ENCODE peak calls at places on chromosomes 6 and 20, in ten cellular contexts. F is GM20000, G is RWPE1, C is progenitor cell of endocrine pancreas, L is sigmoid colon, U is lower lobe of right lung, H is choroid plexus epithelial cell, P is fibroblast of pulmonary artery, O is PC-9, D is astrocyte of the spinal cord. Q is an unnamed sample.

GRCh38 chr6:71254323-71254722 is 34.3 kb upstream of the OGFRL1 start:
- DNase-seq in F (no peak), G (no peak), C (no peak), L (no peak), U (no peak), H (no peak), P (no peak), O (no peak), D (no peak), Q (no peak)

GRCh38 chr6:47209632-47210031 is 100.1 kb downstream of the TNFRSF21 start:
- DNase-seq in F (no peak), G (no peak), C (no peak), L (no peak), U (no peak), H (peak; percentile 58), P (peak; percentile 71), O (no peak), D (peak; percentile 45), Q (no peak)

GRCh38 chr20:11810316-11811130 is 107.2 kb upstream of the BTBD3 start:
- DNase-seq in F (no peak), G (peak; percentile 48), C (no peak), L (no peak), U (no peak), H (peak; percentile 43), P (peak; percentile 28), O (no peak), D (peak; percentile 63), Q (no peak)

GRCh38 chr6:4004249-4004648 is 74.7 kb downstream of the FAM217A start:
- DNase-seq in F (no peak), G (no peak), C (no peak), L (no peak), U (no peak), H (peak; percentile 8), P (no peak), O (no peak), D (no peak), Q (no peak)

GRCh38 chr6:107679457-107679856 is 144.7 kb downstream of the SCML4 start:
- DNase-seq in F (no peak), G (no peak), C (no peak), L (no peak), U (no peak), H (peak; percentile 86), P (peak; percentile 75), O (no peak), D (no peak), Q (no peak)

GRCh38 chr20:62832212-62832922 is 15.5 kb downstream of the COL9A3 start:
- DNase-seq in F (peak; percentile 74), G (no peak), C (no peak), L (peak; percentile 74), U (peak; percentile 74), H (no peak), P (no peak), O (no peak), D (no peak), Q (no peak)

GRCh38 chr6:20877008-20877937 is 343.0 kb downstream of the CDKAL1 start:
- DNase-seq in F (peak; percentile 77), G (peak; percentile 85), C (no peak), L (peak; percentile 69), U (no peak), H (peak; percentile 96), P (peak; percentile 85), O (peak; percentile 89), D (peak; percentile 93), Q (no peak)

GRCh38 chr6:2971420-2972218 is at the start of gene SERPINB6:
- DNase-seq in F (peak; percentile 54), G (peak; percentile 36), C (peak; percentile 39), L (peak; percentile 95), U (peak; percentile 89), H (peak; percentile 80), P (peak; percentile 78), O (peak; percentile 76), D (peak; percentile 74), Q (peak; percentile 35)

GRCh38 chr20:53734006-53734688 is 140.5 kb upstream of the ZNF217 start:
- DNase-seq in F (no peak), G (no peak), C (no peak), L (no peak), U (no peak), H (no peak), P (no peak), O (no peak), D (no peak), Q (no peak)
- TF ChIP-seq CTCF in F (no peak), G (no peak), C (no peak), L (no peak), U (no peak), H (no peak), P (no peak), O (no peak), D (no peak), Q (no peak)

DNA sequence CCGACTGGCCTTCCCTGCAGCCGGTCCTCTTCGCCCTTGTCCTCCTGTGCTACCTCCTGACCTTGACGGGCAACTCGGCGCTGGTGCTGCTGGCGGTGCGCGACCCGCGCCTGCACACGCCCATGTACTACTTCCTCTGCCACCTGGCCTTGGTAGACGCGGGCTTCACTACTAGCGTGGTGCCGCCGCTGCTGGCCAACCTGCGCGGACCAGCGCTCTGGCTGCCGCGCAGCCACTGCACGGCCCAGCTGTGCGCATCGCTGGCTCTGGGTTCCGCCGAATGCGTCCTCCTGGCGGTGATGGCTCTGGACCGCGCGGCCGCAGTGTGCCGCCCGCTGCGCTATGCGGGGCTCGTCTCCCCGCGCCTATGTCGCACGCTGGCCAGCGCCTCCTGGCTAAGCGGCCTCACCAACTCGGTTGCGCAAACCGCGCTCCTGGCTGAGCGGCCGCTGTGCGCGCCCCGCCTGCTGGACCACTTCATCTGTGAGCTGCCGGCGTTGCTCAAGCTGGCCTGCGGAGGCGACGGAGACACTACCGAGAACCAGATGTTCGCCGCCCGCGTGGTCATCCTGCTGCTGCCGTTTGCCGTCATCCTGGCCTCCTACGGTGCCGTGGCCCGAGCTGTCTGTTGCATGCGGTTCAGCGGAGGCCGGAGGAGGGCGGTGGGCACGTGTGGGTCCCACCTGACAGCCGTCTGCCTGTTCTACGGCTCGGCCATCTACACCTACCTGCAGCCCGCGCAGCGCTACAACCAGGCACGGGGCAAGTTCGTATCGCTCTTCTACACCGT is 6.1 kb downstream of the UBD start:
- DNase-seq in F (peak; percentile 57), G (no peak), C (peak; percentile 52), L (peak; percentile 87), U (peak; percentile 85), H (peak; percentile 78), P (peak; percentile 64), O (no peak), D (peak; percentile 13), Q (peak; percentile 57)
- TF ChIP-seq CTCF in F (no peak), G (no peak), C (peak; percentile 35), L (no peak), U (peak; percentile 26), H (peak; percentile 29), P (no peak), O (no peak), D (no peak), Q (peak; percentile 28)

DNA sequence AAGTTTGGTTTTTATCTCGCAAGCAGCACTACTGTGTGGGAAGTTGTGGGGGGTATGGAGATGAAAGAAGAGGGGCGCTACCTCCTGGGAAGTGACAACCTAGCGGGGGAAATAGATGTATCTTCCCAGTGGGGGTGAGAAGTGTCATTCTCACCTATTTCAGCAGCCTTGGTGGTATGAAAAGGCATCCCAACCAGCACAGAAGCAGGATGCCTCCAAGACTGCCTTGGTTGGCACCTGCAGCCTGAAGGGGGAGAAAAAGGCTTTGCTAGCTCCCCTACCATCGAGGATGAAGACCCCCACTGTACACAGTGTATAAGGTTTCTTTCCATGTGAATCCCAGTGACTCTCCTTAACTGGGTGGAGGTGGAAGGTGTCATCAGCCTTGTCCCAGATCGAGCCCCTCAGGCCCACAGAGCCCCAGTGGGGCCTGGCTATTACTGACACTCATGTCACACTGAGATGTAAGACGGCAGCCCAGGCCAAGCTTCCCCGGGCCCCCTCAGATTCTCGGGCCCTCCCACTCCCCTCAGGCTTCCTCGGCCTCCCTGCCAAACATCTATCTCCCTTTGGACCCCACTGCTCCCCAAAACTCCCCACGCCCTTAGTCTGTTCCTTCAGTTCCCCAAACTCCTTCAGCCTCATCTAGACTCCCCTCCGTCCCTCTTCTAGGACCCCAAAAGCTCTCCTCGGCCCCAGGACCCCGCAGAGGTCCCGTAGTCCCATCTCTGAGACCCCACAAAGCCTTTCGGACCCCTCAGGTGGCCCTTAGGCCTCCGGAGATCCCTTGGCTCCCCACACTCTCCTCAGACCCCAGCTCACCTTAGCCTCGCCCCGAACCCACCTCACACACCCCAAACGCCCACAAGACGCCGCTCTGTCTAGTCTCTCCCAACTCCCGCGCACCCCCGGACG is 688 bp downstream of the COMMD7 start:
- DNase-seq in F (peak; percentile 31), G (no peak), C (no peak), L (peak; percentile 70), U (no peak), H (no peak), P (no peak), O (no peak), D (no peak), Q (no peak)
- TF ChIP-seq CTCF in F (no peak), G (no peak), C (no peak), L (no peak), U (no peak), H (no peak), P (no peak), O (no peak), D (no peak), Q (no peak)

GRCh38 chr6:157943964-157944283 is 37.7 kb upstream of the SYNJ2 start:
- DNase-seq in F (no peak), G (no peak), C (no peak), L (no peak), U (no peak), H (no peak), P (no peak), O (no peak), D (no peak), Q (no peak)

GRCh38 chr6:157944983-157945931 is 36.4 kb upstream of the SYNJ2 start:
- DNase-seq in F (no peak), G (no peak), C (no peak), L (no peak), U (no peak), H (peak; percentile 93), P (no peak), O (no peak), D (peak; percentile 79), Q (no peak)

GRCh38 chr6:157943249-157943963 is 38.3 kb upstream of the SYNJ2 start:
- DNase-seq in F (no peak), G (no peak), C (no peak), L (no peak), U (no peak), H (no peak), P (no peak), O (no peak), D (no peak), Q (no peak)

GRCh38 chr6:157946053-157946617 is 35.5 kb upstream of the SYNJ2 start:
- DNase-seq in F (no peak), G (no peak), C (no peak), L (no peak), U (no peak), H (no peak), P (no peak), O (no peak), D (no peak), Q (no peak)

DNA sequence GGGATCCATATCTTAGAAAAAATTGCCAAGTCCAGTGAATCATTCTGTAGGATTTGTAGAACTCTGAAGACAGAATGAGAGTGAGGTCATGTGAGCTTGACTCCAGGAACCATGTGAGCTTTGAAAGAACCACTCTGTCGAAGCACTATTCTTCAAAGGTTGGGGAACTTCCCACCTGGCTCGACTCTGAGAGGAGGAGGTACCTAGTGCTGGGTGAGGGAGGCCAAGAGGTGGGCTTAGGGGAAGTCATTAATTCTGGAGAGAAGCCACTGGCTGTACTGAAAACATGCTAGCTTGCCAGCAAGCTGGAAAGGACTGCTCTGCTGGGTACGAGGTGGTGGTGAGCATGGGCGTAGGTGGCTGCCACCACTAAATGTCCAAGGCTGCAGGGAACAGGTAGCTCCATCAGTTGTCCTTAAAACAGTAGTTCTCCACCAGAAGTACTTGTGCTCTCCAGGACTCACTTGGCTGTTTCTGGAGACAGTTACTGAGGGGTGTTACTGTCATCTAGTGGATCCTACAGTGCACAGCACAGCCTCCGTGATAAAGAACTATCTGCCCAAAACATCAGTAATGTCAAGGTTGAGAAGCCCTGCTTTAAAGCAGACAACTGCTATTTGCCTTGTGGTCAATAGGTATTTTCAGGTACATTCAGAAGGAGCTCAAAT is 34.7 kb upstream of the SYNJ2 start:
- DNase-seq in F (peak; percentile 68), G (no peak), C (no peak), L (no peak), U (no peak), H (peak; percentile 70), P (peak; percentile 27), O (no peak), D (no peak), Q (no peak)
- TF ChIP-seq CTCF in F (peak; percentile 42), G (peak; percentile 49), C (no peak), L (peak; percentile 18), U (peak; percentile 39), H (peak; percentile 76), P (peak; percentile 40), O (peak; percentile 26), D (peak; percentile 63), Q (peak; percentile 46)